ENCODE peak calls at places on chromosome 20, in nine cellular contexts. Q, A, H, Z, Y, I, D, S and J are unnamed samples.

GRCh38 chr20:60316759-60317158 is 358.5 kb downstream of the CDH26 start:
- DNase-seq in Q (no peak), A (no peak), H (no peak), Z (no peak), Y (no peak), I (no peak), D (no peak), S (no peak), J (no peak)

GRCh38 chr20:56985286-56985685 is 281.2 kb downstream of the BMP7 start:
- DNase-seq in Q (no peak), A (no peak), H (no peak), Z (no peak), Y (no peak), I (no peak), D (no peak), S (no peak), J (no peak)

GRCh38 chr20:21450572-21450971 is 53.2 kb upstream of the NKX2-4 start:
- DNase-seq in Q (no peak), A (no peak), H (no peak), Z (no peak), Y (no peak), I (no peak), D (peak), S (no peak), J (no peak)

GRCh38 chr20:10255846-10256245 is 37.2 kb downstream of the SNAP25 start:
- DNase-seq in Q (no peak), A (no peak), H (no peak), Z (no peak), Y (no peak), I (no peak), D (no peak), S (no peak), J (no peak)

GRCh38 chr20:32028647-32029372 is 18.6 kb downstream of the CCM2L start:
- DNase-seq in Q (no peak), A (no peak), H (no peak), Z (no peak), Y (no peak), I (no peak), D (no peak), S (no peak), J (peak)

GRCh38 chr20:8842525-8842924 is 226.4 kb upstream of the PLCB4 start:
- DNase-seq in Q (no peak), A (no peak), H (no peak), Z (no peak), Y (no peak), I (no peak), D (no peak), S (no peak), J (no peak)

GRCh38 chr20:49542514-49542991 is 25.4 kb downstream of the PTGIS start:
- DNase-seq in Q (no peak), A (no peak), H (no peak), Z (no peak), Y (no peak), I (no peak), D (no peak), S (no peak), J (no peak)

GRCh38 chr20:31596831-31597482 is 8.1 kb upstream of the ID1 start:
- DNase-seq in Q (no peak), A (no peak), H (no peak), Z (no peak), Y (no peak), I (no peak), D (no peak), S (no peak), J (no peak)

GRCh38 chr20:25553819-25554296 is 31.5 kb downstream of the NINL start:
- DNase-seq in Q (no peak), A (no peak), H (peak), Z (no peak), Y (no peak), I (no peak), D (peak), S (peak), J (no peak)

GRCh38 chr20:41126719-41127118 is 10.6 kb upstream of the PLCG1 start:
- DNase-seq in Q (no peak), A (no peak), H (no peak), Z (no peak), Y (no peak), I (no peak), D (no peak), S (no peak), J (no peak)

GRCh38 chr20:8547035-8547649 is 415.1 kb downstream of the PLCB1 start:
- DNase-seq in Q (no peak), A (no peak), H (no peak), Z (no peak), Y (no peak), I (no peak), D (no peak), S (no peak), J (no peak)

GRCh38 chr20:8798505-8798904 is 270.4 kb upstream of the PLCB4 start:
- DNase-seq in Q (peak), A (peak), H (no peak), Z (no peak), Y (no peak), I (no peak), D (no peak), S (no peak), J (no peak)

GRCh38 chr20:58127731-58128130 is 100.7 kb downstream of the ANKRD60 start:
- DNase-seq in Q (no peak), A (no peak), H (peak), Z (no peak), Y (peak), I (peak), D (no peak), S (no peak), J (peak)

GRCh38 chr20:48921168-48921882 is at the start of gene ARFGEF2:
- DNase-seq in Q (peak), A (peak), H (peak), Z (peak), Y (peak), I (peak), D (peak), S (peak), J (peak)

GRCh38 chr20:49594143-49594928 is 26.4 kb upstream of the PTGIS start:
- DNase-seq in Q (peak), A (peak), H (peak), Z (no peak), Y (no peak), I (no peak), D (no peak), S (peak), J (peak)

GRCh38 chr20:22333885-22334545 is 250.4 kb downstream of the FOXA2 start:
- DNase-seq in Q (peak), A (peak), H (peak), Z (peak), Y (no peak), I (peak), D (peak), S (peak), J (peak)

GRCh38 chr20:24289737-24290481 is 179.5 kb upstream of the SYNDIG1 start:
- DNase-seq in Q (no peak), A (no peak), H (no peak), Z (no peak), Y (no peak), I (no peak), D (no peak), S (no peak), J (no peak)

GRCh38 chr20:43710370-43711044 is 16.3 kb downstream of the GTSF1L start:
- DNase-seq in Q (no peak), A (no peak), H (no peak), Z (no peak), Y (no peak), I (no peak), D (no peak), S (no peak), J (no peak)

GRCh38 chr20:63734111-63734945 is 2.1 kb upstream of the LIME1 start:
- DNase-seq in Q (no peak), A (no peak), H (no peak), Z (no peak), Y (no peak), I (no peak), D (no peak), S (no peak), J (no peak)

GRCh38 chr20:1336699-1337387 is 7.9 kb upstream of the SDCBP2 start:
- DNase-seq in Q (peak), A (peak), H (no peak), Z (no peak), Y (peak), I (no peak), D (peak), S (no peak), J (no peak)

GRCh38 chr20:1686151-1686748 is 28.7 kb upstream of the SIRPG start:
- DNase-seq in Q (no peak), A (no peak), H (no peak), Z (no peak), Y (no peak), I (no peak), D (no peak), S (no peak), J (no peak)

GRCh38 chr20:31538327-31538726 is 24.1 kb downstream of the HM13 start:
- DNase-seq in Q (no peak), A (no peak), H (no peak), Z (no peak), Y (no peak), I (no peak), D (no peak), S (no peak), J (no peak)

GRCh38 chr20:18477821-18478220 is 10.6 kb downstream of the POLR3F start:
- DNase-seq in Q (no peak), A (no peak), H (no peak), Z (no peak), Y (no peak), I (no peak), D (no peak), S (no peak), J (no peak)

GRCh38 chr20:63826753-63827152 is 4.3 kb downstream of the ZBTB46 start:
- DNase-seq in Q (no peak), A (no peak), H (peak), Z (no peak), Y (no peak), I (no peak), D (no peak), S (no peak), J (no peak)

GRCh38 chr20:64216036-64216435 is 39.5 kb upstream of the PCMTD2 start:
- DNase-seq in Q (peak), A (no peak), H (no peak), Z (no peak), Y (no peak), I (no peak), D (peak), S (peak), J (no peak)

GRCh38 chr20:25353368-25353753 is 37.3 kb downstream of the ABHD12 start:
- DNase-seq in Q (no peak), A (no peak), H (no peak), Z (no peak), Y (no peak), I (no peak), D (no peak), S (no peak), J (no peak)

GRCh38 chr20:57195023-57195758 is 71.2 kb downstream of the BMP7 start:
- DNase-seq in Q (no peak), A (no peak), H (peak), Z (no peak), Y (no peak), I (no peak), D (no peak), S (no peak), J (peak)

GRCh38 chr20:40511478-40511877 is 177.6 kb downstream of the MAFB start:
- DNase-seq in Q (no peak), A (peak), H (no peak), Z (no peak), Y (no peak), I (peak), D (no peak), S (no peak), J (peak)

GRCh38 chr20:17679786-17680127 is 2.3 kb downstream of the RRBP1 start:
- DNase-seq in Q (no peak), A (no peak), H (no peak), Z (peak), Y (no peak), I (no peak), D (no peak), S (peak), J (no peak)

GRCh38 chr20:1338096-1338495 is 9.2 kb upstream of the SDCBP2 start:
- DNase-seq in Q (no peak), A (no peak), H (no peak), Z (no peak), Y (no peak), I (no peak), D (no peak), S (no peak), J (no peak)

GRCh38 chr20:11502051-11502450 is 415.6 kb upstream of the BTBD3 start:
- DNase-seq in Q (no peak), A (no peak), H (peak), Z (no peak), Y (no peak), I (no peak), D (no peak), S (no peak), J (no peak)

GRCh38 chr20:10629946-10630345 is 43.9 kb downstream of the JAG1 start:
- DNase-seq in Q (no peak), A (no peak), H (no peak), Z (no peak), Y (no peak), I (no peak), D (no peak), S (no peak), J (no peak)

GRCh38 chr20:35312348-35312747 is 20.1 kb upstream of the FAM83C start:
- DNase-seq in Q (no peak), A (no peak), H (peak), Z (peak), Y (no peak), I (no peak), D (no peak), S (no peak), J (no peak)

GRCh38 chr20:6140947-6141346 is 18.1 kb upstream of the FERMT1 start:
- DNase-seq in Q (no peak), A (no peak), H (no peak), Z (no peak), Y (no peak), I (no peak), D (no peak), S (peak), J (no peak)

GRCh38 chr20:59640267-59640666 is 35.9 kb downstream of the PHACTR3 start:
- DNase-seq in Q (no peak), A (no peak), H (no peak), Z (no peak), Y (no peak), I (no peak), D (no peak), S (no peak), J (peak)

GRCh38 chr20:5080384-5080877 is 39.3 kb downstream of the PCNA start:
- DNase-seq in Q (peak), A (peak), H (peak), Z (no peak), Y (no peak), I (peak), D (peak), S (peak), J (peak)

GRCh38 chr20:5081196-5081595 is 38.6 kb downstream of the PCNA start:
- DNase-seq in Q (no peak), A (no peak), H (no peak), Z (no peak), Y (no peak), I (no peak), D (no peak), S (no peak), J (no peak)

GRCh38 chr20:5074050-5074674 is 45.6 kb downstream of the PCNA start:
- DNase-seq in Q (no peak), A (no peak), H (no peak), Z (no peak), Y (no peak), I (no peak), D (no peak), S (no peak), J (no peak)

GRCh38 chr20:5078399-5078958 is 41.3 kb downstream of the PCNA start:
- DNase-seq in Q (peak), A (no peak), H (peak), Z (peak), Y (no peak), I (peak), D (peak), S (peak), J (peak)

DNA sequence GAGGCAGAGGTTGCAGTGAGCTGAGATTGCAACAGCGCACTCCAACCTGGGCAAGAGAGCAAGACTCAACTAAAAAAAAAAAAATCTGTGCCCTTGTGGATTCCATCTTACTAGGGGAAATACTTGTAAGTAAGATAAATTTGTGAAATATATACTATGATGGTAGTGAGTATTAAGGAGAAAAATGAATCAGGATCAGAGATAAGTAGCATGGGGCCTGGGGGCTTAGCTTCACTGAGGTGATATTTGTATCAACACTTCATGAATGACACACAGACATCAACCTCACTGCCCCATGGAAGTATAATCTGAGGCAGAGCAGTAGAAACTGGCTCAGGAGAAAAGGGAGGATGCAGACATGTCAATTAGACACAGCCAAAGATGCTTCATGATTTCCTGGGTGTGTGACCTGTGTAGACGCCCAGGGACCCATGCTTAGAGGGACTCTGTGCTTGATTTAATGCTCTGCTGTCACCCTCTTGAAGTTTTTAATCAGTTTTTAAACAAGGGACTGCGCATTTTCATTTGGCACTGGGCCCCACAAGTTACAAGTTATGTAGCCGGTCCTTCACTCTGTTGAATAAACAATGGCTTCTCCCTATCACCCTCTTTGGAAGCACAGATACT is 41.9 kb downstream of the PCNA start:
- DNase-seq in Q (no peak), A (no peak), H (no peak), Z (no peak), Y (no peak), I (no peak), D (no peak), S (peak), J (no peak)
- H3K4me3 ChIP-seq in Q (no peak), A (no peak), H (peak), Z (no peak), Y (peak), I (no peak), D (no peak), S (no peak), J (no peak)

GRCh38 chr20:53611449-53611894 is 17.8 kb upstream of the ZNF217 start:
- DNase-seq in Q (no peak), A (peak), H (peak), Z (peak), Y (no peak), I (no peak), D (peak), S (peak), J (peak)
- TF ChIP-seq POLR2A in Q (no peak), A (no peak), H (peak), Z (no peak), Y (no peak), I (no peak), D (no peak), S (no peak), J (no peak)

GRCh38 chr20:14889503-14890125 is 552.2 kb upstream of the FLRT3 start:
- DNase-seq in Q (no peak), A (no peak), H (no peak), Z (no peak), Y (no peak), I (no peak), D (no peak), S (no peak), J (no peak)
- H3K4me3 ChIP-seq in Q (no peak), A (no peak), H (no peak), Z (no peak), Y (no peak), I (no peak), D (no peak), S (no peak), J (no peak)

GRCh38 chr20:50690562-50690978 is 772 bp downstream of the RIPOR3 start:
- DNase-seq in Q (no peak), A (no peak), H (no peak), Z (no peak), Y (no peak), I (no peak), D (no peak), S (no peak), J (no peak)

GRCh38 chr20:50689864-50690263 is 1.5 kb downstream of the RIPOR3 start:
- DNase-seq in Q (peak), A (no peak), H (no peak), Z (no peak), Y (no peak), I (no peak), D (peak), S (peak), J (peak)

GRCh38 chr20:50692553-50692933 is 1.2 kb upstream of the RIPOR3 start:
- DNase-seq in Q (no peak), A (no peak), H (no peak), Z (no peak), Y (no peak), I (no peak), D (no peak), S (no peak), J (no peak)

GRCh38 chr20:50691585-50692552 is 527 bp upstream of the RIPOR3 start:
- DNase-seq in Q (peak), A (peak), H (peak), Z (no peak), Y (no peak), I (no peak), D (no peak), S (peak), J (no peak)

GRCh38 chr20:50690979-50691584 is at the start of gene RIPOR3:
- DNase-seq in Q (peak), A (peak), H (no peak), Z (no peak), Y (no peak), I (no peak), D (no peak), S (peak), J (peak)
- TF ChIP-seq POLR2A in Q (no peak), A (no peak), H (no peak), Z (no peak), Y (no peak), I (no peak), D (no peak), S (no peak), J (no peak)